ENCODE peak calls at places on chromosomes 11 and 22, in ten cellular contexts. Z, D, Y, A, P, V, R, G, H and U are unnamed samples.

GRCh38 chr11:120598517-120599209 is 87.1 kb downstream of the GRIK4 start:
- DNase-seq in A (no peak), P (no peak), G (no peak), Y (no peak), H (no peak), Z (no peak), R (peak), V (no peak), D (no peak), U (no peak)

GRCh38 chr22:36405221-36405631 is 17.5 kb upstream of the MYH9 start:
- DNase-seq in P (no peak), G (no peak), Z (no peak), D (no peak), A (no peak), H (no peak), Y (no peak), V (no peak), R (no peak), U (no peak)

GRCh38 chr11:2684581-2684980 is 15.2 kb downstream of the KCNQ1OT1 start:
- DNase-seq in H (no peak), Z (no peak), P (no peak), A (no peak), G (no peak), R (no peak), D (no peak), V (peak), Y (no peak), U (no peak)

GRCh38 chr11:2991477-2992233 is 474 bp downstream of the NAP1L4 start:
- DNase-seq in P (peak), H (no peak), Z (no peak), R (peak), A (no peak), Y (no peak), G (no peak), V (peak), D (no peak), U (no peak)

GRCh38 chr11:93530468-93530826 is 12.7 kb downstream of the SMCO4 start:
- DNase-seq in D (no peak), Z (no peak), G (no peak), R (no peak), H (no peak), P (no peak), V (no peak), Y (no peak), A (no peak), U (no peak)

GRCh38 chr22:50536231-50536630 is 6.4 kb upstream of the TYMP start:
- DNase-seq in R (no peak), G (no peak), D (no peak), P (no peak), H (no peak), Y (no peak), Z (no peak), V (no peak), A (no peak), U (no peak)

GRCh38 chr11:2912498-2912897 is 16.7 kb downstream of the PHLDA2 start:
- DNase-seq in H (no peak), Z (no peak), Y (peak), R (no peak), D (no peak), P (peak), G (no peak), V (no peak), A (peak), U (peak)

GRCh38 chr22:17969732-17970131 is 54.6 kb downstream of the MICAL3 start:
- DNase-seq in D (no peak), Z (peak), A (no peak), V (no peak), P (peak), G (no peak), Y (peak), R (no peak), H (no peak), U (peak)

GRCh38 chr22:30287626-30288413 is 1.5 kb downstream of the CASTOR1 start:
- DNase-seq in A (peak), Z (peak), P (peak), H (peak), D (peak), R (peak), G (peak), V (peak), Y (peak), U (peak)

GRCh38 chr11:119094816-119095065 is 6.9 kb downstream of the DPAGT1 start:
- DNase-seq in D (peak), G (peak), Y (no peak), V (peak), H (no peak), A (no peak), P (peak), Z (peak), R (no peak), U (no peak)

GRCh38 chr22:25437414-25438160 is 126.9 kb upstream of the GRK3 start:
- DNase-seq in Y (peak), G (no peak), R (no peak), P (no peak), A (peak), Z (no peak), H (peak), V (no peak), D (no peak), U (no peak)

GRCh38 chr11:4924239-4924638 is at the start of gene OR51G1:
- DNase-seq in R (no peak), Y (no peak), P (no peak), V (no peak), A (no peak), H (no peak), D (no peak), G (no peak), Z (no peak), U (no peak)

GRCh38 chr11:69010964-69011623 is 2.0 kb downstream of the MRGPRF start:
- DNase-seq in P (peak), V (peak), Z (peak), G (peak), H (no peak), R (peak), D (no peak), A (peak), Y (no peak), U (no peak)

GRCh38 chr11:75475767-75476650 is 43.0 kb upstream of the KLHL35 start:
- DNase-seq in A (no peak), Y (peak), R (peak), V (peak), D (no peak), Z (no peak), H (no peak), G (peak), P (peak), U (no peak)

GRCh38 chr22:24208012-24208749 is 26.9 kb downstream of the SUSD2 start:
- DNase-seq in V (peak), G (no peak), R (no peak), Z (peak), H (no peak), P (peak), Y (no peak), D (no peak), A (no peak), U (peak)

GRCh38 chr11:2774173-2775082 is 74.6 kb upstream of the KCNQ1OT1 start:
- DNase-seq in V (peak), A (no peak), G (no peak), Y (no peak), P (no peak), Z (no peak), H (no peak), D (no peak), R (no peak), U (no peak)

GRCh38 chr11:22753401-22753800 is 76.2 kb downstream of the SVIP start:
- DNase-seq in D (no peak), V (no peak), A (no peak), P (no peak), R (no peak), H (peak), Z (no peak), Y (no peak), G (no peak), U (no peak)

GRCh38 chr11:120205596-120206161 is 5.2 kb upstream of the OAF start:
- DNase-seq in V (no peak), H (no peak), Y (no peak), Z (no peak), P (peak), D (no peak), G (no peak), A (no peak), R (no peak), U (no peak)

GRCh38 chr22:36351921-36352774 is 35.6 kb downstream of the MYH9 start:
- DNase-seq in G (no peak), Y (no peak), H (no peak), Z (no peak), P (no peak), A (no peak), V (no peak), R (no peak), D (no peak), U (no peak)

GRCh38 chr22:48161354-48161753 is 1398.9 kb downstream of the TBC1D22A start:
- DNase-seq in Y (no peak), Z (no peak), H (no peak), R (no peak), D (no peak), G (no peak), P (no peak), A (no peak), V (no peak), U (no peak)

GRCh38 chr22:50470491-50470890 is 4.3 kb downstream of the SBF1 start:
- DNase-seq in A (no peak), Y (no peak), P (no peak), V (no peak), D (no peak), H (no peak), Z (no peak), R (no peak), G (peak), U (no peak)

GRCh38 chr11:1083621-1084551 is 9.2 kb downstream of the MUC2 start:
- DNase-seq in Z (no peak), V (no peak), P (no peak), Y (no peak), D (no peak), H (no peak), A (no peak), G (no peak), R (no peak), U (no peak)

GRCh38 chr22:46620588-46621242 is 529 bp downstream of the GRAMD4 start:
- DNase-seq in A (no peak), H (no peak), Z (no peak), D (no peak), V (no peak), G (no peak), Y (no peak), R (no peak), P (no peak), U (no peak)

GRCh38 chr22:34798605-34799004 is 267.4 kb upstream of the ISX start:
- DNase-seq in G (no peak), R (no peak), V (no peak), D (no peak), Z (no peak), Y (no peak), A (no peak), H (no peak), P (no peak), U (no peak)

GRCh38 chr22:41106122-41106968 is 14.0 kb downstream of the EP300 start:
- DNase-seq in V (no peak), R (no peak), Y (no peak), P (no peak), A (no peak), D (no peak), Z (no peak), G (no peak), H (no peak), U (no peak)